ENCODE peak calls at places on chromosomes 16 and 17, in six cellular contexts. A, H, O, G, M and F are unnamed samples.

GRCh38 chr16:84950906-84951305 is 60.4 kb downstream of the ZDHHC7 start:
- DNase-seq in A (peak; percentile 30), H (peak; percentile 35), O (no peak), G (peak; percentile 37), M (no peak), F (peak; percentile 55)

GRCh38 chr17:42573095-42573494 is 4.4 kb downstream of the PSMC3IP start:
- DNase-seq in A (no peak), H (no peak), O (no peak), G (no peak), M (no peak), F (no peak)

GRCh38 chr17:36123431-36123830 is 19.8 kb downstream of the CCL4 start:
- DNase-seq in A (no peak), H (no peak), O (no peak), G (no peak), M (no peak), F (no peak)

GRCh38 chr16:49442805-49443204 is 69.2 kb downstream of the C16orf78 start:
- DNase-seq in A (no peak), H (no peak), O (no peak), G (no peak), M (no peak), F (no peak)

GRCh38 chr17:17819561-17819995 is 17.2 kb downstream of the SREBF1 start:
- DNase-seq in A (peak; percentile 86), H (no peak), O (no peak), G (no peak), M (peak; percentile 20), F (peak; percentile 81)

GRCh38 chr17:31583795-31584340 is 192.4 kb downstream of the RAB11FIP4 start:
- DNase-seq in A (no peak), H (no peak), O (no peak), G (no peak), M (no peak), F (no peak)

GRCh38 chr17:69478916-69479315 is 64.4 kb downstream of the MAP2K6 start:
- DNase-seq in A (no peak), H (no peak), O (no peak), G (no peak), M (no peak), F (no peak)

GRCh38 chr17:47860396-47860795 is 9.4 kb upstream of the SP6 start:
- DNase-seq in A (no peak), H (no peak), O (no peak), G (no peak), M (no peak), F (no peak)

GRCh38 chr17:45385331-45385997 is 47.2 kb downstream of the ARHGAP27 start:
- DNase-seq in A (peak; percentile 94), H (peak; percentile 86), O (peak; percentile 24), G (peak; percentile 82), M (no peak), F (peak; percentile 97)

GRCh38 chr17:38451030-38451839 is 23.0 kb downstream of the ARHGAP23 start:
- DNase-seq in A (peak; percentile 99), H (no peak), O (no peak), G (no peak), M (peak; percentile 56), F (peak; percentile 89)

GRCh38 chr17:50872710-50873424 is 6.7 kb upstream of the TOB1 start:
- DNase-seq in A (no peak), H (no peak), O (no peak), G (no peak), M (no peak), F (no peak)

GRCh38 chr17:80930335-80931040 is 61.2 kb upstream of the CHMP6 start:
- DNase-seq in A (no peak), H (no peak), O (no peak), G (no peak), M (no peak), F (no peak)

GRCh38 chr16:78307824-78308528 is 208.5 kb downstream of the WWOX start:
- DNase-seq in A (no peak), H (no peak), O (no peak), G (no peak), M (no peak), F (no peak)

GRCh38 chr16:12467418-12468210 is 336.1 kb downstream of the CPPED1 start:
- DNase-seq in A (no peak), H (no peak), O (no peak), G (no peak), M (no peak), F (no peak)

GRCh38 chr17:39027037-39027436 is 59.8 kb upstream of the FBXO47 start:
- DNase-seq in A (peak; percentile 71), H (peak; percentile 30), O (no peak), G (no peak), M (no peak), F (peak; percentile 83)

GRCh38 chr16:22370038-22370541 is 4.3 kb downstream of the CDR2 start:
- DNase-seq in A (no peak), H (no peak), O (no peak), G (no peak), M (peak; percentile 83), F (no peak)

GRCh38 chr17:67364847-67365761 is 1.3 kb downstream of the PSMD12 start:
- DNase-seq in A (peak; percentile 76), H (no peak), O (no peak), G (no peak), M (no peak), F (peak; percentile 22)

GRCh38 chr17:73255671-73256181 is 6.0 kb downstream of the CPSF4L start:
- DNase-seq in A (peak; percentile 75), H (peak; percentile 78), O (no peak), G (peak; percentile 68), M (no peak), F (peak; percentile 56)

GRCh38 chr17:21370430-21370829 is 5.7 kb upstream of the KCNJ12 start:
- DNase-seq in A (no peak), H (peak; percentile 44), O (peak; percentile 53), G (no peak), M (no peak), F (no peak)